ENCODE peak calls at places on chromosomes 4 and X, in nine cellular contexts. H is effector memory CD8-positive, alpha-beta T cell; O is neural progenitor cell; U is stromal cell of bone marrow; Y is mesendoderm; X is NCI-H1694; Q is suprapubic skin; R is activated CD4-positive, alpha-beta T cell treated with anti-CD3 and anti-CD28 coated beads for 24 hours; F is neuronal stem cell. G is an unnamed sample.
A peak's percentile ranks its signal among the peaks of the same experiment; 100 is the strongest.

GRCh38 chr4:128006592-128006991 is 41.4 kb downstream of the ABHD18 start:
- DNase-seq in H (no peak), O (no peak), U (peak; percentile 3), Y (no peak), X (no peak), Q (no peak), R (no peak), F (no peak), G (no peak)

GRCh38 chr4:25098964-25099843 is 61.0 kb downstream of the SEPSECS start:
- DNase-seq in H (no peak), O (no peak), U (peak; percentile 59), Y (peak; percentile 26), X (peak; percentile 68), Q (no peak), R (no peak), F (no peak), G (no peak)

GRCh38 chrX:53184836-53185235 is 40.2 kb downstream of the KDM5C start:
- DNase-seq in H (no peak), O (no peak), U (peak; percentile 20), Y (peak; percentile 14), X (no peak), Q (no peak), R (no peak), F (no peak), G (no peak)

GRCh38 chr4:62512271-62512670 is 1312.1 kb downstream of the ADGRL3 start:
- DNase-seq in H (no peak), O (no peak), U (no peak), Y (peak; percentile 87), X (no peak), Q (no peak), R (no peak), F (no peak), G (no peak)

GRCh38 chr4:8921465-8921864 is 49.8 kb upstream of the HMX1 start:
- DNase-seq in H (no peak), O (no peak), U (no peak), Y (no peak), X (no peak), Q (peak; percentile 31), R (no peak), F (no peak), G (peak; percentile 6)

GRCh38 chrX:37455381-37455780 is 106.2 kb downstream of the PRRG1 start:
- DNase-seq in H (no peak), O (no peak), U (no peak), Y (no peak), X (no peak), Q (no peak), R (no peak), F (no peak), G (no peak)

GRCh38 chr4:38145033-38145673 is 185.0 kb downstream of the PTTG2 start:
- DNase-seq in H (no peak), O (no peak), U (no peak), Y (no peak), X (no peak), Q (no peak), R (no peak), F (no peak), G (no peak)

GRCh38 chr4:145566767-145567166 is 52.4 kb upstream of the MMAA start:
- DNase-seq in H (no peak), O (no peak), U (no peak), Y (no peak), X (no peak), Q (no peak), R (no peak), F (no peak), G (no peak)

GRCh38 chr4:7737752-7738457 is 201.8 kb downstream of the AFAP1 start:
- DNase-seq in H (no peak), O (no peak), U (no peak), Y (no peak), X (no peak), Q (no peak), R (no peak), F (no peak), G (no peak)

GRCh38 chr4:76694056-76694455 is 203.9 kb downstream of the SOWAHB start:
- DNase-seq in H (no peak), O (no peak), U (no peak), Y (no peak), X (no peak), Q (no peak), R (no peak), F (no peak), G (no peak)

GRCh38 chrX:153635788-153636668 is 11.0 kb upstream of the DUSP9 start:
- DNase-seq in H (no peak), O (peak; percentile 67), U (no peak), Y (peak; percentile 79), X (no peak), Q (no peak), R (no peak), F (no peak), G (peak; percentile 49)

GRCh38 chr4:183182873-183183725 is 84.0 kb downstream of the WWC2 start:
- DNase-seq in H (no peak), O (peak; percentile 84), U (peak; percentile 64), Y (peak; percentile 100), X (no peak), Q (no peak), R (no peak), F (peak; percentile 67), G (no peak)

GRCh38 chr4:188824553-188824952 is 685.3 kb downstream of the TRIML1 start:
- DNase-seq in H (no peak), O (no peak), U (no peak), Y (no peak), X (no peak), Q (no peak), R (no peak), F (no peak), G (no peak)